ENCODE peak calls at places on chromosomes 1 and 21, in four cellular contexts. W, N, G and L are unnamed samples.

GRCh38 chr1:117147856-117148588 is 26.5 kb upstream of the TRIM45 start:
- DNase-seq in W (peak), N (no peak), G (peak), L (no peak)

GRCh38 chr21:23664193-23664694 is 1943.0 kb downstream of the MRPL39 start:
- DNase-seq in W (no peak), N (no peak), G (no peak), L (no peak)

GRCh38 chr1:29975036-29975694 is 738.8 kb downstream of the PTPRU start:
- DNase-seq in W (peak), N (no peak), G (peak), L (peak)

GRCh38 chr1:219312967-219313366 is 139.3 kb downstream of the LYPLAL1 start:
- DNase-seq in W (peak), N (no peak), G (peak), L (peak)

GRCh38 chr21:45592208-45592619 is 50.0 kb upstream of the SLC19A1 start:
- DNase-seq in W (no peak), N (peak), G (no peak), L (no peak)

GRCh38 chr1:235408503-235408960 is 41.3 kb downstream of the TBCE start:
- DNase-seq in W (no peak), N (no peak), G (no peak), L (no peak)

GRCh38 chr1:154430903-154431302 is 25.8 kb downstream of the IL6R start:
- DNase-seq in W (no peak), N (no peak), G (no peak), L (no peak)

GRCh38 chr21:44836666-44837471 is 19.0 kb upstream of the SUMO3 start:
- DNase-seq in W (no peak), N (no peak), G (peak), L (peak)

GRCh38 chr21:44639331-44639655 is 2.1 kb downstream of the KRTAP10-10 start:
- DNase-seq in W (no peak), N (no peak), G (no peak), L (no peak)

GRCh38 chr1:209769171-209769904 is 13.5 kb downstream of the TRAF3IP3 start:
- DNase-seq in W (peak), N (peak), G (peak), L (peak)

GRCh38 chr1:2583871-2584341 is 2.7 kb upstream of the PRXL2B start:
- DNase-seq in W (no peak), N (peak), G (no peak), L (no peak)

GRCh38 chr1:150826299-150826698 is 18.2 kb upstream of the CTSK start:
- DNase-seq in W (no peak), N (no peak), G (no peak), L (no peak)

GRCh38 chr1:156847591-156848460 is 11.1 kb downstream of the INSRR start:
- DNase-seq in W (no peak), N (no peak), G (no peak), L (no peak)

GRCh38 chr21:21715286-21715969 is 717.2 kb downstream of the NCAM2 start:
- DNase-seq in W (peak), N (no peak), G (peak), L (peak)

GRCh38 chr1:162179121-162179520 is 109.6 kb downstream of the NOS1AP start:
- DNase-seq in W (no peak), N (no peak), G (peak), L (no peak)

GRCh38 chr1:22652457-22652856 is 579 bp upstream of the C1QB start:
- DNase-seq in W (no peak), N (no peak), G (no peak), L (no peak)

GRCh38 chr1:36166938-36167910 is 11.3 kb downstream of the MAP7D1 start:
- DNase-seq in W (no peak), N (no peak), G (peak), L (no peak)

GRCh38 chr1:176504848-176505553 is 42.0 kb downstream of the PAPPA2 start:
- DNase-seq in W (no peak), N (no peak), G (no peak), L (no peak)

GRCh38 chr1:16266411-16267118 is 29.6 kb upstream of the CPLANE2 start:
- DNase-seq in W (no peak), N (no peak), G (no peak), L (no peak)

GRCh38 chr1:100883963-100884362 is 10.7 kb downstream of the EXTL2 start:
- DNase-seq in W (peak), N (no peak), G (peak), L (no peak)

GRCh38 chr1:203547771-203548421 is 53.9 kb downstream of the OPTC start:
- DNase-seq in W (no peak), N (no peak), G (no peak), L (no peak)

GRCh38 chr1:56429288-56429687 is 150.1 kb downstream of the PLPP3 start:
- DNase-seq in W (no peak), N (no peak), G (no peak), L (no peak)

GRCh38 chr1:53554592-53555305 is 95.5 kb downstream of the DMRTB1 start:
- DNase-seq in W (no peak), N (no peak), G (no peak), L (no peak)

GRCh38 chr1:156281281-156282142 is 1.1 kb downstream of the SMG5 start:
- DNase-seq in W (peak), N (no peak), G (peak), L (no peak)

GRCh38 chr1:111615874-111616715 is 3.5 kb upstream of the RAP1A start:
- DNase-seq in W (no peak), N (peak), G (no peak), L (no peak)

GRCh38 chr1:226064168-226064815 is 1.8 kb downstream of the H3-3A start:
- DNase-seq in W (peak), N (no peak), G (peak), L (no peak)

GRCh38 chr1:93556291-93556690 is 108.4 kb downstream of the FNBP1L start:
- DNase-seq in W (no peak), N (no peak), G (no peak), L (no peak)

GRCh38 chr21:42781150-42781980 is 98.0 kb downstream of the WDR4 start:
- DNase-seq in W (no peak), N (no peak), G (peak), L (no peak)

GRCh38 chr1:180530501-180530900 is 28.1 kb upstream of the ACBD6 start:
- DNase-seq in W (peak), N (no peak), G (peak), L (peak)

GRCh38 chr1:62436039-62436465 is 797 bp upstream of the USP1 start:
- DNase-seq in W (no peak), N (peak), G (no peak), L (no peak)

GRCh38 chr1:154398141-154398540 is 7.0 kb upstream of the IL6R start:
- DNase-seq in W (no peak), N (no peak), G (no peak), L (no peak)

GRCh38 chr1:243559575-243560172 is 290.4 kb downstream of the AKT3 start:
- DNase-seq in W (no peak), N (no peak), G (peak), L (no peak)

GRCh38 chr1:221667504-221667903 is 74.4 kb downstream of the DUSP10 start:
- DNase-seq in W (peak), N (no peak), G (peak), L (peak)

GRCh38 chr1:226643167-226643566 is 94.6 kb downstream of the STUM start:
- DNase-seq in W (peak), N (peak), G (peak), L (no peak)

GRCh38 chr1:116020668-116021272 is 44.5 kb downstream of the SLC22A15 start:
- DNase-seq in W (peak), N (peak), G (peak), L (peak)

GRCh38 chr1:7705048-7705907 is 65.8 kb upstream of the VAMP3 start:
- DNase-seq in W (no peak), N (peak), G (no peak), L (no peak)

GRCh38 chr1:246454655-246455054 is 52.4 kb downstream of the SMYD3 start:
- DNase-seq in W (no peak), N (no peak), G (no peak), L (no peak)

GRCh38 chr1:246632584-246633168 is 66.4 kb downstream of the CNST start:
- DNase-seq in W (peak), N (no peak), G (no peak), L (peak)

GRCh38 chr1:198612471-198613265 is 26.2 kb upstream of the PTPRC start:
- DNase-seq in W (no peak), N (no peak), G (no peak), L (no peak)

GRCh38 chr1:145959957-145960467 is 2.2 kb upstream of the LIX1L start:
- DNase-seq in W (no peak), N (no peak), G (no peak), L (no peak)

GRCh38 chr1:145960468-145961108 is 2.8 kb upstream of the LIX1L start:
- DNase-seq in W (peak), N (peak), G (peak), L (no peak)

GRCh38 chr1:145962157-145963102 is 1.9 kb downstream of the ANKRD34A start:
- DNase-seq in W (no peak), N (peak), G (peak), L (no peak)

GRCh38 chr1:145961109-145961424 is 3.2 kb upstream of the LIX1L start:
- DNase-seq in W (no peak), N (no peak), G (no peak), L (no peak)

DNA sequence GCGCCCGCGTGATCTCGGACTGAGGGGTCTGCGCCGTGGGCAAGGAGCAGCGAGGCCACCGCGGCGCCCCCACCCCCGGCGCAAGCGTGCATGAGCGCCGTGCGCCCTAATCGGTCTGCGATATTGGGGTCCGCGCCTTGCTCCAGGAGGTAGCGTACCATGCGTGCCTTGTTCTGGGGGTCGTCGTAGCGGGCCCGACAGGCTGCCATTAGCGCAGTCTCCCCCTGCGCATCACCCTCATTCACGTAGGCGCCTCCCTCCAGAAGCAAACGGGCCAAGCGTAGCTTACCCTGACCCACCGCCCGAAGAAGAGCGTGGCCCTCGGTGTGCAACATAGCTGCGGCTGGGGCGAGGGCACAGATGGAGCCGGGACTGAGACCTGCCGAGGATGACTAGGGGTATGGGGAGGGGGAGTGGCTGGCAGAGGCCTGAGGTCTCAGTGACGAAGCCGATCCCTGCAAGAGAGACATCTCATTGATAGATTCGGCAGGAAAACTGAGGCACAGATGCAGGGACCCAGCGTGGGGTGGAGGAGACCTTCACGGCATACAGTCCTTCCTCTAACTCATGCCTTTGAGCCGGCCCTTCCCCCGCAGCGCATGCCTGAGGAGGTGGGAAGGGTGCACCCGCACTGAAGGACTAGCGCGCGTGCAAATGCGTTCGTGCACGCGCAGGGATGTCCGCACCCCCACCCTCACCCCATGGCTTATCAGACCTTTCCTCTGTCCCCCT is 2.8 kb downstream of the ANKRD34A start:
- DNase-seq in W (no peak), N (peak), G (peak), L (no peak)
- H3K4me3 ChIP-seq in W (peak), N (peak), G (peak), L (peak)

DNA sequence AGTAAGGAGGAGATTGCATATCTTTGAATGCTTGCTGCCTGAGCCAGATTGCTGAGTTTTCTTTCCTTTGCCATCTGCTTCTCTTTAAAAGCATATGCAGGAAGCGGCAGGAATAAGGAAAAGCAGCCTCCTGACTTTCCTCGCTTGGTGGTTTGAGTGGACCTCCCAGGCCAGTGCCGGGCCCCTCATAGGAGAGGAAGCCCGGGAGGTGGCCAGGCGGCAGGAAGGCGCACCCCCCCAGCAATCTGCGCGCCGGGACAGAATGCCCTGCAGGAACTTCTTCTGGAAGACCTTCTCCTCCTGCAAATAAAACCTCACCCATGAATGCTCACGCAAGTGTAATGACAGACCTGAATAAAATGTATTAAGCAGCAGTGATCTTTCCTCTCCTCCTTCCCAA is 1.5 kb downstream of the CORT start:
- DNase-seq in W (peak), N (no peak), G (no peak), L (no peak)
- H3K4me3 ChIP-seq in W (no peak), N (no peak), G (no peak), L (peak)

GRCh38 chr1:90705910-90706309 is 11.2 kb downstream of the BARHL2 start:
- DNase-seq in W (no peak), N (no peak), G (no peak), L (no peak)
- H3K4me3 ChIP-seq in W (no peak), N (no peak), G (no peak), L (no peak)

GRCh38 chr1:175269151-175269550 is 76.6 kb upstream of the KIAA0040 start:
- DNase-seq in W (no peak), N (no peak), G (peak), L (no peak)
- H3K4me3 ChIP-seq in W (no peak), N (no peak), G (no peak), L (no peak)

DNA sequence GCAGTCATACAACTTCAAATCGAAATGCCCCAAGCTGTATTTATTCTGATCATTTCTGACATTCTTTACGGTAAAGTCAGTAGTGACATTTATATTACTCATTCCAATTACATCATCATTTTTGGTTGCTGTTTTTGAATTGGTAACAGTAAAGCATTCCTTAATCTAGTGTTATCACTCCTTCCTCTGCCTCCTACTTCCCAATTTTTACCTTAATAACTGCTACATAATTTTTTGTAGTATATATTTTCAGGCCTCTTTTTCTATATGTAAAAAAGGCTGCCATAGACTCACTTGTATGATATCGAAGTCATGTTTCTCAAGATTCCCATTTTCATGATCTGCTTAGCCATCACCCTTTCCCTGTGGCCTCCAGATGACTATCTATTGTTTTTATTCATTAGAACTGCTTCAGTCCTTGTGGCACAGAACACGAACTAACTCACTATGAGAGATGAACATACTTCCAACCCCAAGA is 167.2 kb downstream of the RUNX1 start:
- DNase-seq in W (peak), N (no peak), G (peak), L (no peak)
- H3K4me3 ChIP-seq in W (peak), N (no peak), G (peak), L (peak)

DNA sequence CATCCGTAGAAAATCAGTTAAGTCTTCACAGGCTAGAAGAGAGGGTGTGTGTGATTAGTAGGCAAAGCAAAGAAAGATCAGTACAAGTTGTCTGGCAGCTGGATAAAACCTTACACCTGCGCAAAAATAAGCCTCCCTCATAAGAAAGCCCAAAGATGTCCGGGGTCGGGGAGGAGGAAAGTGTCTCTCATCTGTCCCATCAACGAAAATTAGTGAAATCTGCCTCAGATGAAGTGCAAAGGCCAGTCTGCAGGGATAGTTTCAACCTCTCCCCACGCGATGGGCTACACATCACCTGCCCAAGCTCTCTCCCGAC is 333.9 kb downstream of the SRGAP2C start:
- DNase-seq in W (no peak), N (no peak), G (no peak), L (no peak)
- H3K4me3 ChIP-seq in W (peak), N (peak), G (peak), L (peak)

DNA sequence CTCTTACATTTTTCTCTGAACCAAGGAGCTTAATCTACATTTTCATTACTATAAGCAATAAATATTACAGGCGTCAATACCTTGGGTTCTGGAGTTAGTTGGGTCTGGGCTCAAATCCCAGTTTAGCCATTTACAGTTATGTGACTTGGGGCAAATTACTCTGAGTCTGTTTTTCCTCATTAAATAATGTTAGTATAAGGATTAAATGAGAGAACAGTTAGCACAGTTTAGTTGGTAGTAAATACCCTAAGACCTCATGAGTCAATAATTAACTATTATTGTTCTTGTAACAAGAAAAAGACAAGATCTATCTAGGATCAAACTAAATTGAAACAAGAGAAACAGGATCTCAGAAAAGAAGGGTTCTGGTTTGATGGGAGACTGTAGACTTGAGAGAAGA is 4.6 kb downstream of the C1orf116 start:
- DNase-seq in W (no peak), N (no peak), G (peak), L (no peak)
- H3K4me3 ChIP-seq in W (no peak), N (no peak), G (peak), L (no peak)

DNA sequence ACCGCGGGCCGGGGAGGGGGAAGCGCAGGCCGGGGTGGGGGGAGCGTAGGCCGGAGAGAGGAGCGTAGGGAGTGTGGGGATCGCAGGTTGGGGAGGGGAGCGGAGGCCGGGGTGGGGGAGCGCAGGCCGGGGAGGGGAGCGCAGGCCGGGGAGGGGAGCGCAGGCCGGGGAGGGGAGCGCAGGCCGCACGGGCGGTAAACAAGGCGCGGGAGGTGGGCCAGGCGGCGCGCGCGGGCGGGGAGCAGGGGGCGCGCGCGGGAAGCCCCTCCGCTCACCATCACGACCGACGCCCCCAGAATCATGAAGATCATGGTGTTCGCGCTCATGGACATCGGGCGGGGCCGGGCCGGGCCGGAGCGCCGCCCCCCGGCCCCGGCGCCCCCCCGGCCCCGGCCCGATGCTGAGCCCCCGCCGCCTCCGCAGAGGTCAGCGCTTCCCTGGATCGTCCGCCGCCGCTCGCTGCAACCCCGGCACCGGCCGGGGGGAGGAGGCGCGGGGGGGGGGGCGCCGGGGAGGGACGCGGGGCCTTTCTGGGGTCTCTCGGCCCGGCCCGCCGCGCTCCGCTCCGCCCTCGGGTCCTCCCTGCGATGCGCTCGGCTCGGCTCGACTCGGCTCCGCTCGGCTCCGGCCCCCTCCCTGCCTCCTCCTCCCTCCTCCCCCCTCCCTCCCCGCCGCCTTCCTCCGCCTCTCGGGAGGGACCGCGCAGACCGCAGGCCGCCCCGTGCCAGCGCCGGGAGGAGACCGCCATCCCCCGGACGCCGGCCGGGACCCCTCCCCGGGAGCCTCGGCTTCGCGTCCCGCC is at the start of gene TMEM240:
- DNase-seq in W (peak), N (peak), G (no peak), L (peak)
- H3K4me3 ChIP-seq in W (peak), N (no peak), G (no peak), L (peak)